ENCODE peak calls at places on chromosomes 6 and 20, in six cellular contexts. One of them, this sample, is unnamed.

GRCh38 chr6:108455688-108456087 is 105.0 kb upstream of the FOXO3 start:
- DNase-seq in H54: no peak
- DNase-seq in LHCN-M2: no peak
- DNase-seq in left ventricle myocardium inferior: no peak
- DNase-seq in central memory CD8-positive, alpha-beta T cell: no peak
- DNase-seq in cardiac muscle cell: no peak
- DNase-seq in this sample: no peak

GRCh38 chr6:44268095-44268628 is 2.1 kb upstream of the TMEM151B start:
- DNase-seq in H54: no peak
- DNase-seq in left ventricle myocardium inferior: no peak
- DNase-seq in central memory CD8-positive, alpha-beta T cell: peak
- DNase-seq in LHCN-M2: peak
- DNase-seq in cardiac muscle cell: peak
- DNase-seq in this sample: no peak

GRCh38 chr6:169930799-169931198 is 179.4 kb downstream of the ERMARD start:
- DNase-seq in cardiac muscle cell: no peak
- DNase-seq in central memory CD8-positive, alpha-beta T cell: no peak
- DNase-seq in H54: no peak
- DNase-seq in LHCN-M2: no peak
- DNase-seq in left ventricle myocardium inferior: no peak
- DNase-seq in this sample: no peak

GRCh38 chr20:11329271-11329670 is 588.4 kb upstream of the BTBD3 start:
- DNase-seq in H54: no peak
- DNase-seq in cardiac muscle cell: no peak
- DNase-seq in LHCN-M2: peak
- DNase-seq in left ventricle myocardium inferior: no peak
- DNase-seq in central memory CD8-positive, alpha-beta T cell: no peak
- DNase-seq in this sample: no peak

GRCh38 chr20:19193349-19193748 is 19.1 kb upstream of the SLC24A3 start:
- DNase-seq in H54: no peak
- DNase-seq in LHCN-M2: no peak
- DNase-seq in cardiac muscle cell: no peak
- DNase-seq in central memory CD8-positive, alpha-beta T cell: no peak
- DNase-seq in left ventricle myocardium inferior: no peak
- DNase-seq in this sample: no peak

GRCh38 chr20:5073154-5074049 is 46.4 kb downstream of the PCNA start:
- DNase-seq in H54: peak
- DNase-seq in cardiac muscle cell: peak
- DNase-seq in LHCN-M2: peak
- DNase-seq in central memory CD8-positive, alpha-beta T cell: no peak
- DNase-seq in left ventricle myocardium inferior: peak
- DNase-seq in this sample: peak

GRCh38 chr6:163945813-163946212 is 531.3 kb downstream of the QKI start:
- DNase-seq in H54: no peak
- DNase-seq in central memory CD8-positive, alpha-beta T cell: no peak
- DNase-seq in cardiac muscle cell: no peak
- DNase-seq in LHCN-M2: no peak
- DNase-seq in left ventricle myocardium inferior: no peak
- DNase-seq in this sample: no peak

GRCh38 chr20:25444556-25444955 is 37.1 kb downstream of the GINS1 start:
- DNase-seq in left ventricle myocardium inferior: no peak
- DNase-seq in central memory CD8-positive, alpha-beta T cell: no peak
- DNase-seq in cardiac muscle cell: no peak
- DNase-seq in H54: no peak
- DNase-seq in LHCN-M2: no peak
- DNase-seq in this sample: no peak

GRCh38 chr20:7856756-7857155 is 83.5 kb downstream of the HAO1 start:
- DNase-seq in cardiac muscle cell: peak
- DNase-seq in central memory CD8-positive, alpha-beta T cell: no peak
- DNase-seq in LHCN-M2: peak
- DNase-seq in left ventricle myocardium inferior: no peak
- DNase-seq in H54: peak
- DNase-seq in this sample: no peak

GRCh38 chr20:41047279-41047974 is 18.8 kb downstream of the TOP1 start:
- DNase-seq in H54: no peak
- DNase-seq in cardiac muscle cell: no peak
- DNase-seq in central memory CD8-positive, alpha-beta T cell: no peak
- DNase-seq in LHCN-M2: no peak
- DNase-seq in left ventricle myocardium inferior: no peak
- DNase-seq in this sample: no peak

GRCh38 chr20:37922016-37922415 is 19.1 kb downstream of the VSTM2L start:
- DNase-seq in left ventricle myocardium inferior: no peak
- DNase-seq in central memory CD8-positive, alpha-beta T cell: no peak
- DNase-seq in H54: no peak
- DNase-seq in cardiac muscle cell: no peak
- DNase-seq in LHCN-M2: no peak
- DNase-seq in this sample: no peak

GRCh38 chr6:33091957-33092356 is 16.2 kb downstream of the HLA-DPB1 start:
- DNase-seq in LHCN-M2: no peak
- DNase-seq in cardiac muscle cell: peak
- DNase-seq in left ventricle myocardium inferior: no peak
- DNase-seq in H54: no peak
- DNase-seq in central memory CD8-positive, alpha-beta T cell: peak
- DNase-seq in this sample: peak

This sample was measured in tibial artery.